ENCODE peak calls at places on chromosomes 16 and 17, in ten cellular contexts. R is AG09309; G is fibroblast of pulmonary artery; V is glutamatergic neuron; J is SK-N-SH; N is HFF-Myc; E is mesothelial cell of epicardium; D is CD8-positive, alpha-beta T cell; L is cardiac fibroblast; Q is A549. C is an unnamed sample.

GRCh38 chr17:39653662-39654331 is 11.4 kb upstream of the TCAP start:
- DNase-seq in G (peak), R (no peak), Q (peak), V (peak), D (peak), E (no peak), N (no peak), J (peak), L (peak), C (peak)

GRCh38 chr16:376817-377418 is 4.9 kb downstream of the PGAP6 start:
- DNase-seq in E (peak), J (no peak), L (no peak), R (no peak), V (no peak), N (no peak), D (no peak), G (no peak), Q (no peak), C (no peak)

GRCh38 chr16:66516808-66517585 is 32.9 kb downstream of the TK2 start:
- DNase-seq in E (no peak), V (no peak), G (peak), J (peak), R (peak), Q (peak), N (peak), D (peak), L (peak), C (peak)

GRCh38 chr17:2909164-2909852 is 113.1 kb downstream of the RAP1GAP2 start:
- DNase-seq in G (no peak), J (peak), N (no peak), E (no peak), V (peak), R (no peak), L (no peak), D (no peak), Q (no peak), C (no peak)

GRCh38 chr17:16820979-16821543 is 131.0 kb downstream of the CCDC144A start:
- DNase-seq in V (no peak), Q (no peak), G (no peak), D (no peak), E (no peak), N (no peak), R (no peak), J (no peak), L (no peak), C (no peak)

GRCh38 chr17:42325026-42325425 is 36.7 kb downstream of the STAT5A start:
- DNase-seq in D (no peak), L (peak), G (peak), V (no peak), Q (peak), R (peak), N (peak), E (no peak), J (no peak), C (peak)

GRCh38 chr17:68035131-68035522 is 408 bp upstream of the KPNA2 start:
- DNase-seq in Q (peak), R (no peak), N (no peak), V (peak), E (peak), J (no peak), G (no peak), L (no peak), D (peak), C (no peak)

GRCh38 chr16:1078579-1079021 is 6.1 kb downstream of the SSTR5 start:
- DNase-seq in L (peak), V (peak), G (peak), D (no peak), R (no peak), J (no peak), N (no peak), E (no peak), Q (peak), C (peak)

GRCh38 chr16:89482824-89483220 is 7.5 kb downstream of the ANKRD11 start:
- DNase-seq in J (no peak), Q (no peak), G (no peak), L (no peak), D (no peak), E (no peak), R (no peak), V (no peak), N (no peak), C (no peak)

GRCh38 chr17:2797226-2797625 is 988 bp downstream of the RAP1GAP2 start:
- DNase-seq in R (no peak), D (no peak), V (no peak), J (peak), Q (no peak), L (no peak), E (no peak), G (no peak), N (no peak), C (no peak)

GRCh38 chr17:48910370-48910769 is 2.2 kb downstream of the UBE2Z start:
- DNase-seq in L (no peak), E (no peak), R (no peak), G (no peak), N (no peak), V (no peak), Q (no peak), D (no peak), J (no peak), C (no peak)

GRCh38 chr17:82407255-82407654 is 10.9 kb upstream of the HEXD start:
- DNase-seq in R (no peak), D (no peak), V (no peak), J (no peak), N (no peak), G (no peak), E (no peak), L (no peak), Q (no peak), C (no peak)

GRCh38 chr17:67322039-67322787 is 44.2 kb downstream of the PSMD12 start:
- DNase-seq in R (no peak), D (no peak), V (no peak), G (no peak), N (no peak), J (peak), Q (no peak), E (no peak), L (no peak), C (no peak)

GRCh38 chr16:21277927-21278706 is at the start of gene CRYM:
- DNase-seq in R (no peak), L (peak), G (peak), V (peak), J (peak), N (no peak), Q (peak), E (peak), D (peak), C (peak)

GRCh38 chr17:48024149-48025039 is 13.2 kb downstream of the COPZ2 start:
- DNase-seq in J (no peak), L (peak), E (no peak), D (peak), Q (peak), N (no peak), V (peak), G (no peak), R (no peak), C (peak)

GRCh38 chr17:38922538-38923291 is 2.7 kb upstream of the LASP1NB start:
- DNase-seq in D (no peak), Q (no peak), G (peak), R (peak), L (peak), N (peak), V (no peak), E (no peak), J (peak), C (peak)

GRCh38 chr16:53973021-53973420 is 269.1 kb downstream of the FTO start:
- DNase-seq in D (no peak), E (no peak), Q (no peak), G (no peak), R (no peak), J (no peak), L (no peak), V (no peak), N (no peak), C (no peak)

GRCh38 chr17:65260626-65261025 is 123.5 kb downstream of the RGS9 start:
- DNase-seq in J (no peak), L (no peak), R (no peak), N (no peak), V (no peak), D (no peak), Q (no peak), G (no peak), E (no peak), C (no peak)

GRCh38 chr16:65547799-65548446 is 426.1 kb upstream of the CDH11 start:
- DNase-seq in R (peak), J (peak), Q (no peak), L (peak), N (peak), G (peak), D (no peak), E (no peak), V (no peak), C (peak)

GRCh38 chr17:56894859-56895455 is 18.9 kb downstream of the TRIM25 start:
- DNase-seq in N (no peak), V (no peak), Q (no peak), L (no peak), G (no peak), J (no peak), R (no peak), D (no peak), E (no peak), C (no peak)

GRCh38 chr16:1785846-1786170 is 3.0 kb downstream of the NUBP2 start:
- DNase-seq in L (no peak), N (no peak), V (no peak), D (no peak), E (no peak), G (no peak), Q (no peak), R (no peak), J (no peak), C (no peak)

GRCh38 chr16:24367186-24367585 is 111.1 kb downstream of the CACNG3 start:
- DNase-seq in Q (no peak), E (no peak), G (no peak), D (no peak), V (peak), L (no peak), N (no peak), J (no peak), R (no peak), C (no peak)

GRCh38 chr16:31435341-31436220 is 7.0 kb downstream of the ZNF843 start:
- DNase-seq in E (no peak), J (no peak), G (no peak), L (no peak), V (no peak), R (no peak), N (no peak), Q (no peak), D (no peak), C (no peak)

GRCh38 chr17:15332338-15332737 is 9.1 kb downstream of the TEKT3 start:
- DNase-seq in D (no peak), G (no peak), Q (no peak), N (no peak), E (no peak), R (no peak), J (no peak), L (no peak), V (no peak), C (no peak)

GRCh38 chr17:73420897-73421296 is 109.1 kb upstream of the CDC42EP4 start:
- DNase-seq in E (no peak), R (no peak), V (no peak), Q (peak), G (peak), D (no peak), J (peak), L (no peak), N (no peak), C (peak)
- TF ChIP-seq CTCF in E (no peak), R (peak), V (no peak), Q (peak), G (peak), D (no peak), J (peak), L (peak), N (peak), C (peak)

GRCh38 chr17:55585629-55586028 is 74.4 kb upstream of the SMIM36 start:
- DNase-seq in J (no peak), E (no peak), L (no peak), D (no peak), R (no peak), N (no peak), Q (no peak), G (no peak), V (no peak), C (no peak)
- TF ChIP-seq CTCF in J (no peak), E (no peak), L (no peak), D (no peak), R (no peak), N (no peak), Q (no peak), G (no peak), V (no peak), C (peak)

GRCh38 chr17:81387235-81388060 is 7.8 kb upstream of the BAHCC1 start:
- DNase-seq in E (no peak), N (no peak), D (no peak), Q (peak), V (peak), G (peak), R (no peak), J (peak), L (peak), C (peak)

GRCh38 chr17:81385320-81386111 is 9.7 kb upstream of the BAHCC1 start:
- DNase-seq in J (no peak), Q (no peak), L (peak), N (no peak), E (no peak), V (no peak), G (no peak), R (no peak), D (no peak), C (no peak)

GRCh38 chr17:81386141-81386645 is 9.1 kb upstream of the BAHCC1 start:
- DNase-seq in J (no peak), E (no peak), R (no peak), N (no peak), Q (no peak), V (no peak), G (no peak), L (no peak), D (no peak), C (no peak)

GRCh38 chr17:81388091-81388611 is 7.1 kb upstream of the BAHCC1 start:
- DNase-seq in Q (no peak), G (no peak), E (no peak), L (no peak), R (no peak), D (no peak), J (no peak), V (no peak), N (no peak), C (no peak)

DNA sequence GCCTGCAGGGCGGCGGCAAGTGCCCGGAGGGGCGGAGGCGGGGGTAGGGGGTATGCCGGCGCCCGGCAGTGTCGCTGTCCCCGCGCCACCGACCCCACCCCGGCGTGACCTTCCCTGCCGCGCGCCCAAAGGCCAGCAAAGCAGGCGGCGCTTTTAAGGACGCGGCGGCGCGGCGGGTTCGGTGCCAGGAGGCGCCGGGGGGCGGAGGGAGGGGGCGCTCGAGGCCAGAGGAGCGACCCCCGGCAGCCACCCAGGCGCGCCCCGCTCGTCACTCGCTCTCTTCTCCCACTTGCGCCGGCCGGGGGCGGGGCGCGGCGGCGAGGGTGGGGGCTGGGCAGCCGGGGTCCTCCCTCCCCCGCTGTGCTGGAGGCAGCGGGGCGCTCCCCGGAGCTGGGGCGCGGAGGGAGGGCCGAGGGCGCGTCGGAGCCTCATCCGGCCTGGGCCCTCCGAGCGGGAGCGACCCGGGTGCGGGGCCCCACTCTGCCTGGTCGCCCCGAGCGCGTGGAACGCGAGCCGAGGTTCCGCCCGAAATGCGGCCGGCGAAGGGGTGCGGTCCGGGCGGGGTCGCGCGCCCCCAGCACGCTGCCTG is 8.5 kb upstream of the BAHCC1 start:
- DNase-seq in Q (no peak), L (no peak), G (no peak), N (no peak), V (peak), J (peak), R (no peak), D (no peak), E (no peak), C (no peak)
- TF ChIP-seq CTCF in Q (no peak), L (no peak), G (no peak), N (no peak), V (no peak), J (no peak), R (no peak), D (no peak), E (no peak), C (no peak)

GRCh38 chr17:75758131-75758905 is 6.7 kb downstream of the GALK1 start:
- DNase-seq in J (peak), L (no peak), D (no peak), E (no peak), R (no peak), N (no peak), G (no peak), Q (no peak), V (no peak), C (no peak)
- TF ChIP-seq CTCF in J (peak), L (peak), D (no peak), E (no peak), R (peak), N (peak), G (peak), Q (peak), V (no peak), C (peak)

GRCh38 chr16:28597692-28598261 is 927 bp upstream of the SULT1A2 start:
- DNase-seq in J (no peak), G (no peak), R (no peak), E (no peak), Q (no peak), D (no peak), N (no peak), V (no peak), L (peak), C (no peak)
- TF ChIP-seq CTCF in J (no peak), G (no peak), R (no peak), E (no peak), Q (no peak), D (no peak), N (no peak), V (no peak), L (no peak), C (no peak)

GRCh38 chr16:48540222-48540900 is 69.6 kb downstream of the N4BP1 start:
- DNase-seq in G (no peak), N (no peak), L (no peak), J (no peak), D (no peak), Q (no peak), E (no peak), R (no peak), V (no peak), C (no peak)

GRCh38 chr16:48537909-48538745 is 71.9 kb downstream of the N4BP1 start:
- DNase-seq in D (no peak), L (peak), J (no peak), E (no peak), Q (no peak), V (no peak), N (no peak), R (no peak), G (peak), C (peak)

GRCh38 chr16:48537275-48537674 is 72.7 kb downstream of the N4BP1 start:
- DNase-seq in L (no peak), G (no peak), R (no peak), N (no peak), Q (no peak), D (no peak), E (no peak), V (no peak), J (no peak), C (no peak)

GRCh38 chr16:48539485-48540221 is 70.3 kb downstream of the N4BP1 start:
- DNase-seq in G (no peak), N (no peak), L (no peak), D (no peak), E (no peak), Q (no peak), R (no peak), V (no peak), J (no peak), C (no peak)

GRCh38 chr16:48538746-48539484 is 71.1 kb downstream of the N4BP1 start:
- DNase-seq in J (peak), Q (no peak), D (no peak), G (no peak), R (no peak), N (no peak), L (no peak), E (no peak), V (no peak), C (no peak)
- TF ChIP-seq CTCF in J (peak), Q (peak), D (no peak), G (peak), R (peak), N (peak), L (peak), E (no peak), V (no peak), C (peak)

DNA sequence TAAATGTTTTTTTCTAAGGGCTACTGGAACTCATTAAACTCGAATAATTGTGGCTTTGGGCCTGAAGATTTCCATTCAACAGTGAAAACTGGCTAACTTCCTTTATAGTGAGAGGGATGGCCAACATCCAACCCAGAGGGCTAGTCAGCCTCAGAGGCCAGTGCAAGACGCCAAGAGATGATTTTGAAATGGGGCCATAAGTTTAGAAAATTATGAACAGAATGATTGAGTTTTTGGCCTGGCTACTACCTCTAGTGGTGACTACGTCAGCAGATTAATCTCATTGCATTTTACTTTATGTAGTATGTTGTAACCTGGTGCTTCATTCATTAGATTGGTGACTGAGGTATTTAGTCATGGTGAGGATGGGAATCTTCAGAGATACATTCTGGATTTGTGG is 28.4 kb downstream of the HAPSTR1 start:
- DNase-seq in Q (no peak), N (no peak), E (no peak), R (peak), J (no peak), V (no peak), D (no peak), L (peak), G (peak), C (peak)
- TF ChIP-seq CTCF in Q (no peak), N (no peak), E (no peak), R (peak), J (peak), V (no peak), D (no peak), L (no peak), G (peak), C (no peak)

GRCh38 chr16:88456356-88457292 is 3.5 kb downstream of the ZFPM1 start:
- DNase-seq in R (no peak), J (no peak), E (no peak), G (no peak), L (no peak), V (no peak), D (peak), Q (no peak), N (no peak), C (no peak)

GRCh38 chr16:88453621-88454314 is 688 bp downstream of the ZFPM1 start:
- DNase-seq in D (no peak), G (no peak), V (no peak), E (no peak), L (no peak), R (no peak), Q (no peak), N (no peak), J (peak), C (no peak)

GRCh38 chr16:88458039-88458772 is 5.1 kb downstream of the ZFPM1 start:
- DNase-seq in L (peak), R (no peak), J (peak), V (no peak), D (no peak), N (no peak), G (peak), E (no peak), Q (no peak), C (no peak)

GRCh38 chr16:88454315-88455057 is 1.4 kb downstream of the ZFPM1 start:
- DNase-seq in N (no peak), E (no peak), J (peak), Q (peak), G (no peak), D (peak), V (no peak), L (no peak), R (no peak), C (no peak)

DNA sequence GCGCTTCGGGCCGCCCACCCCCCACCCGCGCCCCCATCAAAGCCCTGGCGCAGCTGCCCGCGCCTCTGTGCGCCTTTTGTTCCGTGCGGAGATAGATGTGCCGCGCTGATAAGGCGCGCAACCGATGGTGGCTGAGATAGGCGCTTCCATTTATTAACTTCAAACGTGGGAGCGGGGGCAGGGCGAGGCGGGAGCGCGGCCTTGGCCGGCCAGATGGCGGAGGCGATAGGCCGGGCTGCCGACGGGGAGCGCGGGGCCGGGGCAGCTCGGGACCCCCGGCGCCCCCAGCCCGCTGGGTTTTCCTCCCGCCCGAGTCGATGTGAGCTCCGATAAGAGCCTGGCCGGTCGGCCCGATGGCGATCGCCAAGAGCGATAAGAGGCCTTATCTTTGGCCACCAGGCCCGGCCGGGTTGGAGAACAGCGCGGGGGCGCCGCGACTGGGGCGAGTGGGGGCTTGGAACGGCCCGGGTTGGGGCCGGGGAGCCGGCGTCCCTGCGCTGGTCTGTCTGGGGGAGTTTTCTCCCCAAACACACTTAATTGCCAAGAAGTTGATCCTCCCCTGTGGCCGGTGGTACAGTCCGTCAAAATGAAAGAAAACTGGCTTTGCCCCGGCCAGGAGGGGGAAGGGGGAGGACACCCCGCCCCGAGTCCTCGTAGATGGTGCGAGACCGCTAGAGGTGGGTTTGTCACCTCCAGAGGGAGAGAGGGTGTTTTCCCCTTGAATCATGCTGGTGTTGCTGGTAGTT is 2.7 kb downstream of the ZFPM1 start:
- DNase-seq in R (no peak), V (peak), E (no peak), J (peak), L (peak), Q (peak), G (peak), D (peak), N (no peak), C (peak)
- TF ChIP-seq CTCF in R (no peak), V (no peak), E (no peak), J (no peak), L (no peak), Q (peak), G (no peak), D (no peak), N (no peak), C (no peak)